ENCODE peak calls at places on chromosomes 16 and 17, in ten cellular contexts. One of them, this sample, is unnamed.
A peak's percentile ranks its signal among the peaks of the same experiment; 100 is the strongest.

GRCh38 chr17:78392295-78392694 is 13.8 kb downstream of the PGS1 start:
- DNase-seq in sigmoid colon: no peak
- DNase-seq in stomach: no peak
- DNase-seq in heart left ventricle: no peak
- DNase-seq in OCI-LY7: no peak
- DNase-seq in A549: no peak
- DNase-seq in upper lobe of right lung: no peak
- DNase-seq in tibial artery: no peak
- DNase-seq in CD8-positive, alpha-beta T cell: no peak
- DNase-seq in endothelial cell of umbilical vein: no peak
- DNase-seq in this sample: no peak

GRCh38 chr16:68686905-68687304 is 41.8 kb downstream of the CDH3 start:
- DNase-seq in sigmoid colon: no peak
- DNase-seq in stomach: no peak
- DNase-seq in heart left ventricle: no peak
- DNase-seq in OCI-LY7: no peak
- DNase-seq in A549: no peak
- DNase-seq in upper lobe of right lung: no peak
- DNase-seq in tibial artery: no peak
- DNase-seq in CD8-positive, alpha-beta T cell: no peak
- DNase-seq in endothelial cell of umbilical vein: no peak
- DNase-seq in this sample: no peak

GRCh38 chr17:48612854-48613691 is 2.0 kb downstream of the HOXB8 start:
- DNase-seq in sigmoid colon: no peak
- DNase-seq in stomach: no peak
- DNase-seq in heart left ventricle: no peak
- DNase-seq in OCI-LY7: peak; percentile 57
- DNase-seq in A549: peak; percentile 79
- DNase-seq in upper lobe of right lung: no peak
- DNase-seq in tibial artery: no peak
- DNase-seq in CD8-positive, alpha-beta T cell: peak; percentile 54
- DNase-seq in endothelial cell of umbilical vein: peak; percentile 67
- DNase-seq in this sample: no peak

GRCh38 chr17:35537569-35538209 is at the start of gene SLFN12L:
- DNase-seq in sigmoid colon: no peak
- DNase-seq in stomach: no peak
- DNase-seq in heart left ventricle: no peak
- DNase-seq in OCI-LY7: no peak
- DNase-seq in A549: no peak
- DNase-seq in upper lobe of right lung: no peak
- DNase-seq in tibial artery: no peak
- DNase-seq in CD8-positive, alpha-beta T cell: no peak
- DNase-seq in endothelial cell of umbilical vein: peak; percentile 23
- DNase-seq in this sample: no peak

GRCh38 chr16:4266372-4266771 is 6.5 kb downstream of the TFAP4 start:
- DNase-seq in sigmoid colon: no peak
- DNase-seq in stomach: no peak
- DNase-seq in heart left ventricle: no peak
- DNase-seq in OCI-LY7: peak; percentile 49
- DNase-seq in A549: peak; percentile 77
- DNase-seq in upper lobe of right lung: no peak
- DNase-seq in tibial artery: no peak
- DNase-seq in CD8-positive, alpha-beta T cell: no peak
- DNase-seq in endothelial cell of umbilical vein: no peak
- DNase-seq in this sample: no peak

GRCh38 chr16:75762746-75763145 is 36.5 kb upstream of the CPHXL start:
- DNase-seq in sigmoid colon: no peak
- DNase-seq in stomach: no peak
- DNase-seq in heart left ventricle: no peak
- DNase-seq in OCI-LY7: peak; percentile 20
- DNase-seq in A549: no peak
- DNase-seq in upper lobe of right lung: no peak
- DNase-seq in tibial artery: no peak
- DNase-seq in CD8-positive, alpha-beta T cell: no peak
- DNase-seq in endothelial cell of umbilical vein: no peak
- DNase-seq in this sample: no peak

GRCh38 chr17:40415390-40415789 is 2.3 kb downstream of the TOP2A start:
- DNase-seq in sigmoid colon: no peak
- DNase-seq in stomach: no peak
- DNase-seq in heart left ventricle: no peak
- DNase-seq in OCI-LY7: peak; percentile 63
- DNase-seq in A549: peak; percentile 57
- DNase-seq in upper lobe of right lung: no peak
- DNase-seq in tibial artery: no peak
- DNase-seq in CD8-positive, alpha-beta T cell: no peak
- DNase-seq in endothelial cell of umbilical vein: peak; percentile 47
- DNase-seq in this sample: no peak

GRCh38 chr16:19678804-19679203 is 39.2 kb downstream of the KNOP1 start:
- DNase-seq in sigmoid colon: no peak
- DNase-seq in stomach: no peak
- DNase-seq in heart left ventricle: no peak
- DNase-seq in OCI-LY7: no peak
- DNase-seq in A549: no peak
- DNase-seq in upper lobe of right lung: no peak
- DNase-seq in tibial artery: no peak
- DNase-seq in CD8-positive, alpha-beta T cell: no peak
- DNase-seq in endothelial cell of umbilical vein: no peak
- DNase-seq in this sample: no peak

GRCh38 chr17:17890773-17891759 is 54.3 kb upstream of the SREBF1 start:
- DNase-seq in sigmoid colon: no peak
- DNase-seq in stomach: peak; percentile 57
- DNase-seq in heart left ventricle: peak; percentile 58
- DNase-seq in OCI-LY7: peak; percentile 43
- DNase-seq in A549: peak; percentile 88
- DNase-seq in upper lobe of right lung: peak; percentile 73
- DNase-seq in tibial artery: no peak
- DNase-seq in CD8-positive, alpha-beta T cell: peak; percentile 30
- DNase-seq in endothelial cell of umbilical vein: peak; percentile 66
- DNase-seq in this sample: no peak

GRCh38 chr17:35088911-35089845 is 25.7 kb upstream of the RFFL start:
- DNase-seq in sigmoid colon: peak; percentile 92
- DNase-seq in stomach: peak; percentile 94
- DNase-seq in heart left ventricle: peak; percentile 90
- DNase-seq in OCI-LY7: peak; percentile 91
- DNase-seq in A549: peak; percentile 86
- DNase-seq in upper lobe of right lung: peak; percentile 94
- DNase-seq in tibial artery: peak; percentile 93
- DNase-seq in CD8-positive, alpha-beta T cell: peak; percentile 91
- DNase-seq in endothelial cell of umbilical vein: peak; percentile 73
- DNase-seq in this sample: no peak

GRCh38 chr16:84885024-84885910 is 65.5 kb downstream of the CRISPLD2 start:
- DNase-seq in sigmoid colon: no peak
- DNase-seq in stomach: no peak
- DNase-seq in heart left ventricle: peak; percentile 39
- DNase-seq in OCI-LY7: no peak
- DNase-seq in A549: no peak
- DNase-seq in upper lobe of right lung: no peak
- DNase-seq in tibial artery: no peak
- DNase-seq in CD8-positive, alpha-beta T cell: no peak
- DNase-seq in endothelial cell of umbilical vein: peak; percentile 62
- DNase-seq in this sample: no peak

GRCh38 chr16:53159781-53160436 is 105.1 kb downstream of the CHD9 start:
- DNase-seq in sigmoid colon: no peak
- DNase-seq in stomach: no peak
- DNase-seq in heart left ventricle: no peak
- DNase-seq in OCI-LY7: peak; percentile 75
- DNase-seq in A549: peak; percentile 63
- DNase-seq in upper lobe of right lung: no peak
- DNase-seq in tibial artery: no peak
- DNase-seq in CD8-positive, alpha-beta T cell: peak; percentile 23
- DNase-seq in endothelial cell of umbilical vein: peak; percentile 70
- DNase-seq in this sample: no peak

GRCh38 chr17:11645426-11645825 is 47.2 kb downstream of the DNAH9 start:
- DNase-seq in sigmoid colon: no peak
- DNase-seq in stomach: no peak
- DNase-seq in heart left ventricle: no peak
- DNase-seq in OCI-LY7: no peak
- DNase-seq in A549: no peak
- DNase-seq in upper lobe of right lung: no peak
- DNase-seq in tibial artery: no peak
- DNase-seq in CD8-positive, alpha-beta T cell: no peak
- DNase-seq in endothelial cell of umbilical vein: no peak
- DNase-seq in this sample: peak; percentile 89

DNA sequence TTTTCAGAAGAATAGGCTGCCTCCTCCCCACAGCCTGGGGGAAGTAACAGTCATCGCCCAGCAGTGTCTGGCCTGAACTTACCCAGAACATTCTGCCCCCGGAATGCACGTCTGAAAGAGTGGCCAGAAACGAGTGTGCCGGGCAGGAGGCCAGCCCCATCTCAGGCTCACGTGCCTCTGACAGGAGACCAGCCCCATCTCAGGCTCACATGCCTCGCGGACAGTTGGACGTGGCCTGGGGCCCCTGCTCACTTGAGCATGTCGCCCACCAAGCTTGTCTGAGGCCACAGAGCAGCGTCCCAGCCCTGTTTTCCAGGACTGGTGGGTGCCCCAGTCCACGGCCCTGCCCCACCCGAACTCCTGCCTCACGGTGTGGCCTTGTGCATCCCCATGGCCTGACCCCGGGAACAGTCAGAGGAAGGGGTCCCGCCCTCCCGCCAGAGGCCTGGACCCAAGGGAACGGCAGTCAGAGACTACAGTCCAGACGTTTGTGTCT is 16.3 kb upstream of the CDH15 start:
- DNase-seq in sigmoid colon: peak; percentile 91
- DNase-seq in stomach: peak; percentile 59
- DNase-seq in heart left ventricle: peak; percentile 81
- DNase-seq in OCI-LY7: no peak
- DNase-seq in A549: no peak
- DNase-seq in upper lobe of right lung: peak; percentile 82
- DNase-seq in tibial artery: peak; percentile 86
- DNase-seq in CD8-positive, alpha-beta T cell: no peak
- DNase-seq in endothelial cell of umbilical vein: peak; percentile 67
- DNase-seq in this sample: no peak
- H3K27ac ChIP-seq in sigmoid colon: peak overlapping the region; percentile 27
- H3K27ac ChIP-seq in stomach: peak overlapping the region; percentile 21
- H3K27ac ChIP-seq in heart left ventricle: no peak overlapping the region
- H3K27ac ChIP-seq in OCI-LY7: no peak overlapping the region
- H3K27ac ChIP-seq in A549: no peak overlapping the region
- H3K27ac ChIP-seq in upper lobe of right lung: peak overlapping the region; percentile 60
- H3K27ac ChIP-seq in tibial artery: peak overlapping the region; percentile 8
- H3K27ac ChIP-seq in CD8-positive, alpha-beta T cell: no peak overlapping the region
- H3K27ac ChIP-seq in endothelial cell of umbilical vein: no peak overlapping the region
- H3K27ac ChIP-seq in this sample: peak overlapping the region; percentile 58

GRCh38 chr16:5928476-5929055 is 831.0 kb upstream of the EEF2KMT start:
- DNase-seq in sigmoid colon: no peak
- DNase-seq in stomach: no peak
- DNase-seq in heart left ventricle: no peak
- DNase-seq in OCI-LY7: no peak
- DNase-seq in A549: no peak
- DNase-seq in upper lobe of right lung: no peak
- DNase-seq in tibial artery: no peak
- DNase-seq in CD8-positive, alpha-beta T cell: no peak
- DNase-seq in endothelial cell of umbilical vein: no peak
- DNase-seq in this sample: no peak
- TF ChIP-seq CTCF in sigmoid colon: no peak
- TF ChIP-seq CTCF in stomach: no peak
- TF ChIP-seq CTCF in heart left ventricle: no peak
- TF ChIP-seq CTCF in OCI-LY7: no peak
- TF ChIP-seq CTCF in A549: no peak
- TF ChIP-seq CTCF in upper lobe of right lung: no peak
- TF ChIP-seq CTCF in tibial artery: no peak
- TF ChIP-seq CTCF in CD8-positive, alpha-beta T cell: no peak
- TF ChIP-seq CTCF in endothelial cell of umbilical vein: no peak
- TF ChIP-seq CTCF in this sample: no peak

GRCh38 chr16:10957771-10958486 is 13.6 kb downstream of the CLEC16A start:
- DNase-seq in sigmoid colon: no peak
- DNase-seq in stomach: no peak
- DNase-seq in heart left ventricle: no peak
- DNase-seq in OCI-LY7: no peak
- DNase-seq in A549: no peak
- DNase-seq in upper lobe of right lung: no peak
- DNase-seq in tibial artery: no peak
- DNase-seq in CD8-positive, alpha-beta T cell: no peak
- DNase-seq in endothelial cell of umbilical vein: peak; percentile 66
- DNase-seq in this sample: no peak
- H3K27ac ChIP-seq in sigmoid colon: no peak overlapping the region
- H3K27ac ChIP-seq in stomach: peak overlapping the region; percentile 0
- H3K27ac ChIP-seq in heart left ventricle: no peak overlapping the region
- H3K27ac ChIP-seq in OCI-LY7: no peak overlapping the region
- H3K27ac ChIP-seq in A549: no peak overlapping the region
- H3K27ac ChIP-seq in upper lobe of right lung: no peak overlapping the region
- H3K27ac ChIP-seq in tibial artery: no peak overlapping the region
- H3K27ac ChIP-seq in CD8-positive, alpha-beta T cell: no peak overlapping the region
- H3K27ac ChIP-seq in endothelial cell of umbilical vein: peak overlapping the region; percentile 40
- H3K27ac ChIP-seq in this sample: no peak overlapping the region

DNA sequence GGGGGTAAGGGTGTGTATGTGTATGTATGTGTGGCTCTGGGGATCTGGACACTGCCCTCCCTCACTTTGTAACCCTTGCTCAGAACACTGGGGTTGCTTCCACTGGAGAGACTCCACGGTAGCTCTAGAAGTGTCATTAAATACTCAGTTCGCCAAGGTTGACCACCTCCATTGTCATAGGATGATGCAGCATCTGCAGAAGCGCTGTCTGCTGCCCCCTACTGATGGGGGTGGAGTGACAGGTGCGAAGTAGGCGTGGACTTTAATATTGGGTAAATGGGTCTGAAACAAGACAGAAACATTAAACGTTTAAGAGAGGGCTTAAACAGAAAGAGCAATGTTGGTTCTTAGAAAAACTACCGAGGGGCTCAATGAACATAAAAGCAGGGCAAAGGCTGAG is 35.5 kb upstream of the STAC2 start:
- DNase-seq in sigmoid colon: no peak
- DNase-seq in stomach: no peak
- DNase-seq in heart left ventricle: no peak
- DNase-seq in OCI-LY7: peak; percentile 45
- DNase-seq in A549: peak; percentile 44
- DNase-seq in upper lobe of right lung: no peak
- DNase-seq in tibial artery: no peak
- DNase-seq in CD8-positive, alpha-beta T cell: peak; percentile 20
- DNase-seq in endothelial cell of umbilical vein: no peak
- DNase-seq in this sample: no peak
- TF ChIP-seq CTCF in sigmoid colon: no peak
- TF ChIP-seq CTCF in stomach: no peak
- TF ChIP-seq CTCF in heart left ventricle: peak; percentile 31
- TF ChIP-seq CTCF in OCI-LY7: peak; percentile 83
- TF ChIP-seq CTCF in A549: peak; percentile 39
- TF ChIP-seq CTCF in upper lobe of right lung: peak; percentile 27
- TF ChIP-seq CTCF in tibial artery: peak; percentile 12
- TF ChIP-seq CTCF in CD8-positive, alpha-beta T cell: peak; percentile 27
- TF ChIP-seq CTCF in endothelial cell of umbilical vein: no peak
- TF ChIP-seq CTCF in this sample: no peak

GRCh38 chr16:73047221-73047535 is 750 bp downstream of the ZFHX3 start:
- DNase-seq in sigmoid colon: no peak
- DNase-seq in stomach: no peak
- DNase-seq in heart left ventricle: no peak
- DNase-seq in OCI-LY7: no peak
- DNase-seq in A549: no peak
- DNase-seq in upper lobe of right lung: no peak
- DNase-seq in tibial artery: no peak
- DNase-seq in CD8-positive, alpha-beta T cell: no peak
- DNase-seq in endothelial cell of umbilical vein: no peak
- DNase-seq in this sample: no peak
- H3K27ac ChIP-seq in sigmoid colon: peak overlapping the region; percentile 99
- H3K27ac ChIP-seq in stomach: peak overlapping the region; percentile 98
- H3K27ac ChIP-seq in heart left ventricle: peak overlapping the region; percentile 88
- H3K27ac ChIP-seq in OCI-LY7: no peak overlapping the region
- H3K27ac ChIP-seq in A549: peak overlapping the region; percentile 99
- H3K27ac ChIP-seq in upper lobe of right lung: peak overlapping the region; percentile 91
- H3K27ac ChIP-seq in tibial artery: peak overlapping the region; percentile 99
- H3K27ac ChIP-seq in CD8-positive, alpha-beta T cell: no peak overlapping the region
- H3K27ac ChIP-seq in endothelial cell of umbilical vein: no peak overlapping the region
- H3K27ac ChIP-seq in this sample: peak overlapping the region; percentile 85

GRCh38 chr17:29593546-29594440 is 861 bp downstream of the ANKRD13B start:
- DNase-seq in sigmoid colon: peak; percentile 68
- DNase-seq in stomach: no peak
- DNase-seq in heart left ventricle: peak; percentile 41
- DNase-seq in OCI-LY7: peak; percentile 56
- DNase-seq in A549: peak; percentile 57
- DNase-seq in upper lobe of right lung: peak; percentile 69
- DNase-seq in tibial artery: no peak
- DNase-seq in CD8-positive, alpha-beta T cell: no peak
- DNase-seq in endothelial cell of umbilical vein: no peak
- DNase-seq in this sample: no peak
- TF ChIP-seq CTCF in sigmoid colon: no peak
- TF ChIP-seq CTCF in stomach: no peak
- TF ChIP-seq CTCF in heart left ventricle: peak; percentile 38
- TF ChIP-seq CTCF in OCI-LY7: peak; percentile 66
- TF ChIP-seq CTCF in A549: peak; percentile 52
- TF ChIP-seq CTCF in upper lobe of right lung: no peak
- TF ChIP-seq CTCF in tibial artery: no peak
- TF ChIP-seq CTCF in CD8-positive, alpha-beta T cell: no peak
- TF ChIP-seq CTCF in endothelial cell of umbilical vein: no peak
- TF ChIP-seq CTCF in this sample: no peak

This sample was measured in vagina.